ENCODE peak calls at places on chromosomes 3 and 15, in nine cellular contexts. T is brain microvascular endothelial cell; Y is heart right ventricle; F is Panc1; D is GM23248; B is IMR-90; H is body of pancreas; A is effector memory CD4-positive, alpha-beta T cell; R is SK-N-SH. K is an unnamed sample.

GRCh38 chr3:125025647-125026046 is 30.1 kb downstream of the HEG1 start:
- DNase-seq in T (no peak), Y (no peak), F (no peak), D (no peak), B (peak), H (no peak), A (no peak), R (no peak), K (no peak)

GRCh38 chr3:146221276-146221675 is 29.6 kb downstream of the PLSCR4 start:
- DNase-seq in T (no peak), Y (no peak), F (no peak), D (peak), B (peak), H (no peak), A (no peak), R (no peak), K (no peak)

GRCh38 chr3:124592658-124593441 is 137.4 kb upstream of the UMPS start:
- DNase-seq in T (no peak), Y (no peak), F (no peak), D (no peak), B (no peak), H (peak), A (no peak), R (no peak), K (no peak)

GRCh38 chr3:52004158-52004787 is 8.6 kb upstream of the RPL29 start:
- DNase-seq in T (no peak), Y (peak), F (no peak), D (peak), B (peak), H (no peak), A (no peak), R (peak), K (peak)

GRCh38 chr15:97248376-97248775 is 712.1 kb upstream of the ARRDC4 start:
- DNase-seq in T (no peak), Y (no peak), F (no peak), D (no peak), B (no peak), H (no peak), A (no peak), R (no peak), K (no peak)

GRCh38 chr3:107065094-107065861 is 312.0 kb upstream of the CCDC54 start:
- DNase-seq in T (no peak), Y (peak), F (no peak), D (peak), B (no peak), H (no peak), A (peak), R (peak), K (no peak)

GRCh38 chr3:47799733-47800132 is 3.2 kb upstream of the DHX30 start:
- DNase-seq in T (no peak), Y (no peak), F (no peak), D (peak), B (no peak), H (no peak), A (no peak), R (no peak), K (no peak)

GRCh38 chr3:111714305-111714704 is 119.2 kb upstream of the ZBED2 start:
- DNase-seq in T (no peak), Y (no peak), F (no peak), D (peak), B (peak), H (no peak), A (no peak), R (no peak), K (no peak)

GRCh38 chr3:52471371-52472238 is 16.2 kb downstream of the NISCH start:
- DNase-seq in T (peak), Y (peak), F (no peak), D (peak), B (peak), H (peak), A (no peak), R (peak), K (no peak)

GRCh38 chr3:57889807-57890206 is 118.4 kb upstream of the FLNB start:
- DNase-seq in T (no peak), Y (no peak), F (no peak), D (peak), B (peak), H (no peak), A (no peak), R (no peak), K (no peak)

GRCh38 chr3:150761831-150762661 is 923 bp downstream of the SIAH2 start:
- DNase-seq in T (peak), Y (peak), F (no peak), D (peak), B (peak), H (peak), A (no peak), R (peak), K (peak)

GRCh38 chr3:177611781-177612389 is 414.6 kb upstream of the TBL1XR1 start:
- DNase-seq in T (no peak), Y (no peak), F (no peak), D (no peak), B (no peak), H (no peak), A (no peak), R (no peak), K (no peak)

GRCh38 chr15:74958320-74958907 is 1.8 kb upstream of the RPP25 start:
- DNase-seq in T (no peak), Y (peak), F (no peak), D (peak), B (no peak), H (peak), A (no peak), R (peak), K (no peak)

GRCh38 chr3:69541059-69541471 is 155.2 kb upstream of the FRMD4B start:
- DNase-seq in T (no peak), Y (no peak), F (no peak), D (no peak), B (no peak), H (no peak), A (no peak), R (peak), K (no peak)

GRCh38 chr3:66033241-66034138 is 5.2 kb downstream of the MAGI1 start:
- DNase-seq in T (no peak), Y (no peak), F (no peak), D (no peak), B (no peak), H (no peak), A (no peak), R (no peak), K (no peak)

GRCh38 chr15:64780600-64781156 is 5.3 kb upstream of the RBPMS2 start:
- DNase-seq in T (no peak), Y (no peak), F (no peak), D (no peak), B (no peak), H (no peak), A (no peak), R (no peak), K (no peak)

GRCh38 chr3:145089337-145089736 is 1071.6 kb downstream of the PLOD2 start:
- DNase-seq in T (no peak), Y (no peak), F (no peak), D (no peak), B (no peak), H (no peak), A (no peak), R (no peak), K (no peak)

GRCh38 chr3:130636480-130637234 is 110.0 kb downstream of the PIK3R4 start:
- DNase-seq in T (no peak), Y (no peak), F (no peak), D (no peak), B (no peak), H (no peak), A (no peak), R (no peak), K (no peak)

GRCh38 chr15:49901867-49902775 is 216.9 kb downstream of the ATP8B4 start:
- DNase-seq in T (peak), Y (no peak), F (no peak), D (peak), B (peak), H (no peak), A (no peak), R (no peak), K (no peak)

GRCh38 chr3:11529281-11529680 is 114.4 kb downstream of the VGLL4 start:
- DNase-seq in T (no peak), Y (no peak), F (no peak), D (no peak), B (peak), H (no peak), A (no peak), R (no peak), K (no peak)

GRCh38 chr3:38036906-38037305 is 2.1 kb upstream of the DLEC1 start:
- DNase-seq in T (no peak), Y (no peak), F (no peak), D (no peak), B (no peak), H (no peak), A (no peak), R (no peak), K (no peak)

GRCh38 chr3:182384182-182384581 is 409.1 kb upstream of the ATP11B start:
- DNase-seq in T (no peak), Y (no peak), F (no peak), D (no peak), B (no peak), H (no peak), A (no peak), R (no peak), K (no peak)

GRCh38 chr3:133475245-133476010 is 75.6 kb downstream of the BFSP2 start:
- DNase-seq in T (no peak), Y (no peak), F (no peak), D (no peak), B (no peak), H (no peak), A (no peak), R (no peak), K (no peak)

GRCh38 chr15:98758224-98758623 is 109.9 kb downstream of the IGF1R start:
- DNase-seq in T (no peak), Y (no peak), F (no peak), D (no peak), B (no peak), H (no peak), A (no peak), R (no peak), K (no peak)

GRCh38 chr3:121885386-121885785 is 8.8 kb upstream of the SLC15A2 start:
- DNase-seq in T (no peak), Y (no peak), F (no peak), D (no peak), B (peak), H (no peak), A (no peak), R (no peak), K (no peak)

DNA sequence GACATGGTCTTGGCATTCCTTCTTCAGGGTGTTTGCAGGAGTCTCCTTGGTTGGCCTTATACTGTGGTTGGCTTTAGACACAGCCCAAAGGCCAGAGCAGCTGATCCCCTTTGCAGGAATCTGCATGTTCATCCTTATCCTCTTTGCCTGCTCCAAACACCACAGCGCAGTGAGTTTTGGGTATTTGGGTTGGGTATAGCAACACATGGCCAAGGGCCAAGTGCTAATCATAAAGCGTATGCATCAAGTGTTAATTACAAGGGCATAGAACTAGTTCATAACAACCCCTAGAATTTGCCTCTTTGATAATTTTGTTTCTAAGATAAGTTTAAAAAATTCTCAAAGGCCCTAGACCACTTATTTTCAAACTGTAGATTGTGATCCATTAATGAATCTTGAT is 11.8 kb downstream of the SLC28A2 start:
- DNase-seq in T (no peak), Y (no peak), F (no peak), D (no peak), B (no peak), H (no peak), A (no peak), R (no peak), K (no peak)
- H3K27ac ChIP-seq in T (no peak), Y (no peak), F (no peak), D (no peak), B (no peak), H (no peak), A (no peak), R (no peak), K (no peak)

GRCh38 chr15:38638841-38639240 is 74.2 kb upstream of the RASGRP1 start:
- DNase-seq in T (no peak), Y (no peak), F (no peak), D (no peak), B (no peak), H (no peak), A (no peak), R (no peak), K (no peak)

GRCh38 chr15:38647683-38648082 is 83.1 kb upstream of the RASGRP1 start:
- DNase-seq in T (no peak), Y (no peak), F (no peak), D (peak), B (peak), H (peak), A (no peak), R (no peak), K (no peak)

GRCh38 chr15:38646716-38647115 is 82.1 kb upstream of the RASGRP1 start:
- DNase-seq in T (no peak), Y (no peak), F (no peak), D (no peak), B (no peak), H (no peak), A (no peak), R (no peak), K (no peak)

GRCh38 chr15:38648116-38648843 is 83.7 kb upstream of the RASGRP1 start:
- DNase-seq in T (no peak), Y (no peak), F (no peak), D (no peak), B (peak), H (no peak), A (no peak), R (no peak), K (no peak)

GRCh38 chr15:38642689-38643270 is 78.2 kb upstream of the RASGRP1 start:
- DNase-seq in T (no peak), Y (no peak), F (no peak), D (no peak), B (no peak), H (no peak), A (no peak), R (no peak), K (no peak)
- H3K27ac ChIP-seq in T (no peak), Y (no peak), F (no peak), D (no peak), B (no peak), H (no peak), A (no peak), R (no peak), K (no peak)

GRCh38 chr3:183446838-183447205 is 18.4 kb upstream of the MCF2L2 start:
- DNase-seq in T (no peak), Y (no peak), F (no peak), D (no peak), B (no peak), H (no peak), A (no peak), R (no peak), K (no peak)
- H3K27ac ChIP-seq in T (no peak), Y (peak), F (peak), D (peak), B (no peak), H (no peak), A (peak), R (peak), K (peak)

GRCh38 chr15:90191344-90191687 is 9.8 kb upstream of the SEMA4B start:
- DNase-seq in T (no peak), Y (no peak), F (no peak), D (no peak), B (no peak), H (no peak), A (no peak), R (no peak), K (no peak)
- H3K27ac ChIP-seq in T (no peak), Y (peak), F (peak), D (no peak), B (no peak), H (peak), A (no peak), R (peak), K (peak)

DNA sequence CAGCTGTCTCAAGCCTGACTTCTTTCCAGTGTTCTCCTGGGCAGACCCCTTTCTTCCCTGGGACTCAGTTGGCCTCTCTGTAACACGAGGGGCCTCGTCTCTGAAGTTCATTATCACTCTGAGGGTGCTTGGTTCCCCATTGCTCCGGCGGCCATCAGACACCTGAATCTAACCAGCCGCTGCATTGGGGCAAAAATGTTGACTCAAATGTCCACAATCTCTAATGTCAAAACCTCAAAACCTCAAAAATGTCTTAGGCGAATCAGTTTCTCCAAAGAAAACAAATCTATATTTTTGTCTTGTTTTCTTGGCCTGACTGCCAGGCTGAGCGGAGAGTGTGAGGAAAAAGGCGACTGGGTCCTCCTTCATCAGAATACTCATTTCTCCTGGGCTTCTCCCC is 220.7 kb downstream of the VPS13C start:
- DNase-seq in T (peak), Y (no peak), F (no peak), D (no peak), B (peak), H (no peak), A (no peak), R (no peak), K (no peak)
- H3K27ac ChIP-seq in T (no peak), Y (no peak), F (no peak), D (no peak), B (no peak), H (no peak), A (no peak), R (no peak), K (no peak)

DNA sequence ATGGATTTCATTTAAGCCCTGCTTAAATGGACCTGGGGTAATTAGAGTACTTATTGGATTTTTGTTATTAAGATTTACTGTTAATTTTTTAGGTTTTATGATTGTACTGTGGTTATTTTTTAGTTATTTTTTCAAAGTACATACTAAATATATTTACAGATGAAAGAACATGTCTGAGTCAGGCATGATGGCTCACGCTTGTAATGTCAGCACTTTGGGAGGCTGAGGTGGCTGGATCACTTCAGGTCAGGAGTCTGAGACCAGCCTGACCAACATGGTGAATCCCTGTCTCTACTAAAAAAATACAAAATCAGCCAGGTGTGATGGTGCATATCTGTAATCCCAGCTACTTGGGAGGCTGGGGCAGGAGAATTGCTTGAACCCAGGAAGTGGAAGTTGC is 16.2 kb upstream of the RPL24 start:
- DNase-seq in T (no peak), Y (no peak), F (no peak), D (no peak), B (no peak), H (no peak), A (no peak), R (no peak), K (no peak)
- H3K27ac ChIP-seq in T (no peak), Y (no peak), F (no peak), D (no peak), B (no peak), H (no peak), A (no peak), R (no peak), K (no peak)

DNA sequence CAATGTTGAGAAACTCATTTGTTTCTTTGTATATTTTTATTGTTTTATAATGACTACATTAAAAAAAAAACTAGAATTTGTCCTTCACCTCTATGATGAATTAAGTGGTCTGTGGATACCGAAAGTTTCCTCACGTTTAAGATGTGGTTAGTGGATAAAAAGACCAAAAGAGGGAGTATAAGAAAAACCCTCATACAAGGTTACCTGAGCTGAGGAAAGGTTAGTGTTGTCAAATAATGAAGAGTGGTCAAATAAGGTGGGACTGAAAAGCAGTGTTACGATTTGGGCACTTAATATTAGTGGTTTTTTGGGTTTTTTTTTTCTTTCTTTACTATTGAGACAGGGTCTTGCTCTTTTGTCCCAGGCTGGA is 21.2 kb downstream of the RASA2 start:
- DNase-seq in T (no peak), Y (no peak), F (no peak), D (no peak), B (no peak), H (no peak), A (no peak), R (no peak), K (no peak)
- H3K27ac ChIP-seq in T (no peak), Y (no peak), F (no peak), D (no peak), B (no peak), H (no peak), A (no peak), R (no peak), K (no peak)

GRCh38 chr15:63588826-63589225 is 8.4 kb upstream of the FBXL22 start:
- DNase-seq in T (no peak), Y (no peak), F (no peak), D (no peak), B (no peak), H (no peak), A (no peak), R (no peak), K (no peak)

GRCh38 chr15:63587527-63587926 is 9.7 kb upstream of the FBXL22 start:
- DNase-seq in T (no peak), Y (no peak), F (no peak), D (peak), B (peak), H (no peak), A (no peak), R (no peak), K (no peak)

GRCh38 chr15:63586790-63587189 is 10.4 kb upstream of the FBXL22 start:
- DNase-seq in T (no peak), Y (no peak), F (no peak), D (no peak), B (no peak), H (no peak), A (no peak), R (no peak), K (no peak)

GRCh38 chr15:63582179-63582578 is 15.0 kb upstream of the FBXL22 start:
- DNase-seq in T (no peak), Y (no peak), F (no peak), D (no peak), B (no peak), H (no peak), A (no peak), R (no peak), K (no peak)

GRCh38 chr15:63583027-63583426 is 14.2 kb upstream of the FBXL22 start:
- DNase-seq in T (peak), Y (no peak), F (no peak), D (peak), B (peak), H (no peak), A (no peak), R (no peak), K (no peak)
- H3K27ac ChIP-seq in T (peak), Y (no peak), F (no peak), D (peak), B (no peak), H (no peak), A (no peak), R (no peak), K (no peak)